ENCODE peak calls at places on chromosomes 2 and 18, in five cellular contexts. K is Peyer's patch, V is neural progenitor cell, N is astrocyte, C is colonic mucosa. Y is an unnamed sample. For H3K4me1, the result is how much of the 10 kb centered on the place peaks cover.

GRCh38 chr2:61855178-61855523 is 1.3 kb upstream of the FAM161A start:
- DNase-seq in C (peak), K (peak), V (peak), N (peak), Y (no peak)

GRCh38 chr2:20560011-20560410 is 90.9 kb downstream of the HS1BP3 start:
- DNase-seq in C (no peak), K (no peak), V (no peak), N (no peak), Y (no peak)

GRCh38 chr2:219772103-219772502 is 144.7 kb downstream of the SLC4A3 start:
- DNase-seq in K (no peak), N (no peak), C (no peak), V (no peak), Y (no peak)

GRCh38 chr2:20516646-20517341 is 69.9 kb downstream of the RHOB start:
- DNase-seq in N (peak), C (no peak), K (no peak), V (no peak), Y (no peak)

GRCh38 chr2:19799881-19800780 is 101.7 kb downstream of the TTC32 start:
- DNase-seq in C (no peak), V (no peak), K (no peak), N (peak), Y (no peak)

GRCh38 chr2:218605438-218605837 is 2.3 kb upstream of the PLCD4 start:
- DNase-seq in K (no peak), C (no peak), V (no peak), N (peak), Y (no peak)

GRCh38 chr2:236179653-236180500 is 11.7 kb upstream of the GBX2 start:
- DNase-seq in V (peak), N (peak), K (no peak), C (no peak), Y (no peak)

GRCh38 chr2:218733615-218734021 is 23.0 kb downstream of the TTLL4 start:
- DNase-seq in N (peak), C (no peak), K (no peak), V (no peak), Y (no peak)

GRCh38 chr2:217277646-217278048 is 417.8 kb upstream of the TNP1 start:
- DNase-seq in K (no peak), V (no peak), N (peak), C (no peak), Y (no peak)

GRCh38 chr2:102061962-102062795 is 70.4 kb downstream of the IL1R2 start:
- DNase-seq in V (no peak), N (peak), C (no peak), K (no peak), Y (peak)

GRCh38 chr2:240229603-240230423 is 89.4 kb upstream of the OTOS start:
- DNase-seq in N (no peak), K (no peak), V (no peak), C (peak), Y (no peak)
- H3K4me3 ChIP-seq in N (no peak), K (no peak), V (no peak), C (no peak), Y (no peak)

DNA sequence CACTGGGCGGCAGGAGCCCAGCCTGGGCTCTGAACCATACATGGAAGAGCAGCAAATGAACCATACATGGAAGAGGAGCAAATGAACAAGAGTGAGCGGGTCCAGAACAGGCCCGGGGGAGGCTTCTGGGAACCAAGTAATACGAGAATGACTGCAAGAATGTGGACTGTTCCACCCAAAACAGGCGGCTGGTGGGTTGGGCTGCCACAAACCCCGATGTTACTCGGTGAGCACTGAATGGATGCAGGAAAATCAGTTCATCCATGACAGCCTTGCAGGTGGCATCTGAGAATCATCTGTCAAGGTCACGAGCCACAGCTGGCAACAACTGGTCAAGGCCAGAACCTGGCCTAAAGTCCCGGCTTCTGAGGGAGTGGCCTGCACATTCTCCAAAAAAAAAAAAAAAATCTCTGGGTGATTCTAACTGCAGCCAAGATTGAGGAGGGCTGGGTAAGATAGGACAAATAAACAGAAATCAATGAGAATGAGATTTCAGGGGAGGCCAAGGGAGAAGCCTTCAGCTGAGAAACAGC is 106.1 kb downstream of the ZNF516 start:
- DNase-seq in K (no peak), C (no peak), V (no peak), N (no peak), Y (no peak)
- H3K4me1 ChIP-seq in K (under half), C (under half), V (under half), N (under half), Y (under half)

DNA sequence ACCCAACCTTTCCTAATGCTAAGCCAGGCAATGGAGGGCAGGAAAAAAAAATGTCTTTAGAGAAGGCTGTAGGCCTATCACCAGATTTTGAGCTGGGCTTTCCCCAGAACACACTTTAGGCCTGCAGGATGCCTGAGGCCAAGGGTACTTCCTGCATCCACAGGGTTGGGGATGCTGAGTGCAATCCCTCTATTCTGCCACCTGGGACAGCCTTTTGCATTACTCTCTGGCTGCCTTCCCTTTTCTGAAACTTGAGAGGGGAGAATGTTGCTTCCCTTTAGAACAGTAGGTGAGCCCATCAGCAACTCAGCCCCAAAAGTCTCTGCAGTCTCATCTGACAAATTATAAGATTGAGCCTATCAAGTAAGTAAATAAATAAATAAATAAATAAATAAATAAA is 195.2 kb downstream of the SLC8A1 start:
- DNase-seq in C (no peak), K (no peak), N (no peak), V (peak), Y (no peak)
- TF ChIP-seq CTCF in C (no peak), K (no peak), N (no peak), V (peak), Y (no peak)

DNA sequence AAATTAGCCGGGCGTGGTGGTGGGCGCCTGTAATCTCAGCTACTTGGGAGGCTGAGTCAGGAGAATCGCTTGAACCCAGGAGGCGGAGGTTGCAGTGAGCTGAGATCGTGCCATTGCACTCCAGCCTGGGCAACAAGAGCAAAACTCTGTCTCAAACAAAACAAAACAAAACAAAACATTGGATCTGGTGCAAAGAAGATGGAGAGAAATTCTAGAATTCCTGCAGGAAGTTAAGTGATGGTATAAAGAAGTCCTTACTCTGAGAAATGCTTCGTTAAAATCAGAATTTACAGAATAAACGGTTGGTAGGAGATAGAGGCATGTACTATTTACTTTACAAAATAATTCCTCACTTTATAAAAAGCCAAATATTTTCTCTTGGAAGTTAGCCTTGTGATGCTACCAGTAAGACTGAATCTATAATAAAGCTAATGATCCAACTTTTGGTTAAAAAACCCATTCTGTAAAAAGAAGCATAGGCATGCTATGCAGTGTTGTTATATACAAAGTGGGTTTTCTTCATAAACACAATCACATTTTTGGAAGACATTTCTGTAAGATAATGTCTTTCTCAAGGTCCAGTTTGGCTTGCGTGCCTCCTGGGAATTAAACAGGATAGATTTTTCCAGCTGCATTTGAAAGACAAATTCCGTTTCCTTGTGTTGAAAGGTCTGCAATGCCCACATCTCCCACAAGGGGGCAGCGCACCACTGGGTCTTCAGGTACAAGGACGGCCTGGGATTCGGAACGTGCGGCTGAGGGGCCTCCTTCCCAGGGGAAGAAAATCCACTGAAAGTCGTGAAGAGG is 35.6 kb upstream of the PNO1 start:
- DNase-seq in K (peak), N (peak), C (peak), V (peak), Y (peak)
- H3K4me3 ChIP-seq in K (no peak), N (no peak), C (no peak), V (no peak), Y (no peak)

GRCh38 chr2:42906557-42907380 is 114.4 kb upstream of the HAAO start:
- DNase-seq in V (peak), N (peak), C (peak), K (peak), Y (peak)

GRCh38 chr2:42909966-42910365 is 117.6 kb upstream of the HAAO start:
- DNase-seq in V (no peak), N (no peak), C (no peak), K (no peak), Y (no peak)

GRCh38 chr2:42906115-42906556 is 113.8 kb upstream of the HAAO start:
- DNase-seq in N (no peak), C (no peak), K (no peak), V (no peak), Y (no peak)

GRCh38 chr2:42908538-42909200 is 116.3 kb upstream of the HAAO start:
- DNase-seq in V (no peak), K (no peak), N (no peak), C (no peak), Y (no peak)

GRCh38 chr2:42907835-42908234 is 115.5 kb upstream of the HAAO start:
- DNase-seq in K (no peak), N (no peak), C (no peak), V (no peak), Y (no peak)
- H3K4me1 ChIP-seq in K (under half), N (under half), C (under half), V (under half), Y (under half)

DNA sequence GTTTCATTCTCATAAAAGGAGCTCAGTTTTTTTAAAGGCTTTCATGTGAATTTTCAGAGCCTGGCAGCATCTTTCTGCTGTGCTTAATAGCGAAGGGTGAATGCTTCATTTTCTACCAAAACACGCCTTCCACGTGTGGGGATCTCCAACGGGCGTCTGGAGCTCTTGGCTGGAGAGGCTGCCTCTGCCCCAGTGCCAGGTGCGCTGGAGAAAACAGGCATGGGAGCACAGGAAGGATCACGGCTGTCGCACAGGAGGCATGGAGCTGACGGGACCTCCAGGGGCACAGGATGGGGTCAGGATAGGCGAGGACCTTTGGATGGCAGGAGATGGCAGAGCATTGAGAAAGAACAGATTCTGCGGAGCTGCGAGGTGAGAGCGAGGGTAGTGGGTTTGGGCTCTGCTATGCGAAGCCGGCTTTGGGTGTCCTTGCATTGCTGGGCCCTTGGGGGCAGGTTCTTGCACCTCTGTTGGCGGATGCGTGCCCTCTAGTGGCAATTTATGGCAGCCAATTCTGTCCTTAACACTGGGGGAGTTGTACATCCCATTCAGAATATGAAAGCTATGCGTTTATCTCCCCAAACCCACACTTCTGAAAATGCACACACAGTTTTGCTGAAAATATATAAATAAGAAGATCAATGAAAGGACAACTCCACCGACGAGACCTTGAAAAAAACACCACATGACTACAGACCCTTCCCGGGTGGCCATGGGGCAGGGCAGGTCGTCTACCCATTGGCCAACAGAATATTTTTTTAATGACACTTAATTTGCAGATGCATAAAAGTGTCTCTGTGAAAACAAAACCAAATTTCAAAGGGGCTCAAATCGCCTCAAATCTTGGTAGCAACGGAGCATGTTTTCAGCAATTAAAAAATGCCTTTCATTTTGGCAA is 90.4 kb upstream of the SLC35G4 start:
- DNase-seq in K (no peak), N (no peak), V (peak), C (peak), Y (no peak)
- TF ChIP-seq CTCF in K (peak), N (peak), V (peak), C (no peak), Y (peak)

DNA sequence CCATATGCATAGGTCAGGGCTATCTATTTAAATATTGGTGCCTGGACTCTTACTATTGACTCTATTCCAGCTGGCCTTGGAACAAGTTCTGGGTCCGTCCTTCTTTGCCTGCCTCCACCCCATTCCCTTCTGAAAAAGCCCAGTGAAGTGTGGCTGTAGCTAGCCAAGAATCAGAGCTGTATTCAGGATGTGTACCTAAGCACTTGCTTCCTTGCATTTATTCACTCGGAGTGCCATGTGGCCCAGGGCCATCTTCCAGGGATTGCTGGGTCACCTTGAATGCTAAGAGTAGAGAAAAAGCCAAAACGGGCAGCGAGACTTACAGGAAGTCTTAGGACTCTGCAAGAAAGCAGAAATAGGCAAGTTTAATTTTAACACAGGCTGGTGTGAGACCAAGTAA is 4.0 kb downstream of the ITGA6 start:
- DNase-seq in N (no peak), V (no peak), C (peak), K (no peak), Y (peak)
- H3K4me3 ChIP-seq in N (no peak), V (no peak), C (no peak), K (peak), Y (peak)